ENCODE peak calls at places on chromosomes 13 and 19, in eight cellular contexts. X is H9, R is PC-3, M is GM23338, W is mammary epithelial cell, O is IMR-90, Q is HCT116, N is astrocyte. P is an unnamed sample.

GRCh38 chr19:57934820-57935665 is at the start of gene ZNF418:
- DNase-seq in R (no peak), Q (no peak), M (peak; percentile 98), X (peak; percentile 89), W (peak; percentile 85), N (peak; percentile 85), O (peak; percentile 84), P (peak; percentile 86)

GRCh38 chr13:74287672-74288169 is 153.5 kb upstream of the KLF12 start:
- DNase-seq in M (peak; percentile 90), O (peak; percentile 64), X (peak; percentile 71), R (peak; percentile 40), W (peak; percentile 30), N (peak; percentile 63), Q (no peak), P (peak; percentile 89)

GRCh38 chr13:99312493-99312883 is 5.3 kb upstream of the GPR183 start:
- DNase-seq in W (no peak), X (no peak), M (no peak), O (peak; percentile 39), R (no peak), Q (no peak), N (peak; percentile 94), P (peak; percentile 24)

GRCh38 chr19:16040642-16041041 is 35.7 kb upstream of the TPM4 start:
- DNase-seq in M (no peak), O (peak; percentile 10), W (no peak), X (no peak), N (no peak), Q (no peak), R (no peak), P (no peak)

GRCh38 chr19:18939922-18940775 is 868 bp downstream of the HOMER3 start:
- DNase-seq in Q (no peak), W (peak; percentile 65), X (peak; percentile 77), N (peak; percentile 26), R (peak; percentile 59), O (peak; percentile 46), M (peak; percentile 87), P (peak; percentile 65)

GRCh38 chr13:78608254-78608704 is 4.9 kb upstream of the POU4F1 start:
- DNase-seq in X (no peak), M (no peak), N (no peak), R (no peak), O (no peak), W (no peak), Q (no peak), P (no peak)

GRCh38 chr13:112687836-112688559 is 1.8 kb upstream of the ATP11A start:
- DNase-seq in N (no peak), X (peak; percentile 17), O (no peak), R (no peak), Q (no peak), W (no peak), M (no peak), P (no peak)

GRCh38 chr19:27746691-27747380 is 1466.1 kb downstream of the UQCRFS1 start:
- DNase-seq in W (peak; percentile 15), M (peak; percentile 77), X (peak; percentile 70), O (peak; percentile 1), R (peak; percentile 12), N (peak; percentile 6), Q (no peak), P (no peak)

GRCh38 chr19:8635422-8635821 is 5.0 kb downstream of the NFILZ start:
- DNase-seq in W (no peak), N (peak; percentile 76), Q (no peak), O (peak; percentile 16), R (peak; percentile 79), X (no peak), M (no peak), P (no peak)

GRCh38 chr19:42248270-42249148 is 6.1 kb upstream of the GSK3A start:
- DNase-seq in O (no peak), N (no peak), Q (no peak), X (no peak), R (no peak), W (no peak), M (no peak), P (no peak)

GRCh38 chr19:42246869-42247630 is 4.6 kb upstream of the GSK3A start:
- DNase-seq in W (no peak), M (no peak), O (peak; percentile 10), N (no peak), X (no peak), R (no peak), Q (no peak), P (no peak)

GRCh38 chr19:42244452-42245220 is 2.2 kb upstream of the GSK3A start:
- DNase-seq in W (peak; percentile 90), O (peak; percentile 93), R (peak; percentile 93), M (peak; percentile 97), X (peak; percentile 97), Q (peak; percentile 93), N (peak; percentile 86), P (peak; percentile 95)

GRCh38 chr19:42247631-42248199 is 5.3 kb upstream of the GSK3A start:
- DNase-seq in N (no peak), W (no peak), Q (no peak), O (no peak), R (no peak), X (no peak), M (no peak), P (no peak)

DNA sequence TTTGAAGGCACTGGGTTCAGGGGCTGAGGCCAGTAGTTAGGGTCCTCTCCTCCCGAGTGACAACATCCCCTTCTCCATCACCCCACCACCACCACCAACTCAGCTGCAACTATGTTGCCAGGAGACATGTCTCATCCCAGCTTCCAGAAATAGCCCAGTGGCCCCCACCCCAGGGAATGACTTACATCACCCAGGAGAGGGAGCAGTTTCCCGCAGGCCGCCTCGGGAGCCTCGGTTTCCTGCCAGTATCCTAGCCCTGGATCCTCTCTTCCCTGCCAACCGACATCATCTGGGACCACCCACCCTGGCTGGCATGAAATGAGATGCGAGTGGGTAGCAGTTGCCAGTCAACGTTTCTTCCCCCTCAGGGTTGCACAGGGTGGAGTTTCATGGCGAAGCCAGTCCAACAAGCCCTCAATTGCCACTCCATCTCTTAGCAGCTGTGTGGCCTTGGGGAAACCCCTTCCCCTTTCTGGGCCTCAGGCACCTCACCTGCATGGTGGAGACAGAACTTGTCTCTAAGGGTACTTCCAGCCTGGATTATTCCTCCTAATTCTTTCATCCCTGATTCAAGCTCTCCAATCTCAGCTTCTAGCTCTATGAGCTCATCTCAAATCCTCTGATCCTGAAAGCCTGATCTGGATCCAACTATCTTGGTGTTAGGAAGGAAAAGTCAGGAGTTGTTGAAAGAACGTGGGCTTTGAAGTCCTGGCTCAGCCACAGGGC is 3.9 kb upstream of the GSK3A start:
- DNase-seq in R (peak; percentile 63), X (peak; percentile 74), O (peak; percentile 83), N (peak; percentile 71), M (peak; percentile 88), W (peak; percentile 57), Q (no peak), P (peak; percentile 86)
- TF ChIP-seq CTCF in R (peak; percentile 60), X (peak; percentile 71), O (peak; percentile 90), N (peak; percentile 55), M (peak; percentile 84), W (peak; percentile 81), Q (peak; percentile 85), P (peak; percentile 60)

GRCh38 chr13:113728571-113729054 is 30.4 kb upstream of the TMEM255B start:
- DNase-seq in N (no peak), R (no peak), O (no peak), Q (no peak), X (no peak), M (no peak), W (no peak), P (no peak)
- H2AFZ ChIP-seq in N (no peak overlapping the region), R (no peak overlapping the region), O (peak overlapping the region; percentile 32), Q (no peak overlapping the region), X (no peak overlapping the region), M (no peak overlapping the region), W (no peak overlapping the region), P (no peak overlapping the region)

GRCh38 chr19:1852729-1853128 is 4.4 kb upstream of the REXO1 start:
- DNase-seq in R (no peak), N (no peak), O (no peak), X (no peak), W (no peak), M (no peak), Q (no peak), P (no peak)

GRCh38 chr19:1854032-1854541 is 5.8 kb upstream of the REXO1 start:
- DNase-seq in X (no peak), M (no peak), O (no peak), N (no peak), W (no peak), R (no peak), Q (no peak), P (no peak)

GRCh38 chr19:1854542-1855039 is 6.3 kb upstream of the REXO1 start:
- DNase-seq in N (no peak), R (no peak), Q (no peak), W (no peak), O (no peak), X (peak; percentile 64), M (peak; percentile 56), P (no peak)

GRCh38 chr19:1852294-1852646 is 4.0 kb upstream of the REXO1 start:
- DNase-seq in W (no peak), X (no peak), M (no peak), N (no peak), Q (no peak), R (no peak), O (no peak), P (no peak)

GRCh38 chr19:1853295-1854031 is 5.2 kb upstream of the REXO1 start:
- DNase-seq in O (peak; percentile 68), W (peak; percentile 79), Q (peak; percentile 68), X (peak; percentile 90), R (peak; percentile 71), M (peak; percentile 87), N (no peak), P (peak; percentile 88)
- TF ChIP-seq CTCF in O (peak; percentile 87), W (peak; percentile 97), Q (no peak), X (peak; percentile 95), R (peak; percentile 70), M (peak; percentile 88), N (peak; percentile 59), P (peak; percentile 77)

DNA sequence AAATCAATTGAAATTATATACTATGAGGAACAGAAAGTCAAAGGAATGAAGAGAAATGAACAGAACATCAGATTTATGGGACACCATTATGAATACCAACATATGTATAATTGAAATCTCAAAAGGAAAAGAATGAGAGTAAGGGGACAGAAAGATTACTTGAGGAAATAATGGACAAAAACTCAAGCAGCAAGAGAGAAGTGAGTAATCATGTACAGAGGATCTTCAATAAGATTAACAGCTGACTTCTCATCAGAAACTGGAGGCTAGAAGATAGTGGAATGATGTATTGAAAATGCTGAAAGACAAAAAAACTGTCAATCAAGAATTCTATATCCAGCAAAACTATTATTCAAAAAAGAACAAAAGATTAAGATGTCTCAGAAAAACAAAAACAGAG is 10.4 kb downstream of the MTUS2 start:
- DNase-seq in X (no peak), M (no peak), O (no peak), Q (no peak), W (no peak), N (no peak), R (no peak), P (no peak)
- H2AFZ ChIP-seq in X (no peak overlapping the region), M (no peak overlapping the region), O (no peak overlapping the region), Q (no peak overlapping the region), W (no peak overlapping the region), N (no peak overlapping the region), R (no peak overlapping the region), P (no peak overlapping the region)

GRCh38 chr19:12733369-12733896 is 1.1 kb downstream of the TRIR start:
- DNase-seq in W (peak; percentile 44), N (peak; percentile 54), O (peak; percentile 45), Q (no peak), X (no peak), M (peak; percentile 54), R (peak; percentile 53), P (peak; percentile 48)
- TF ChIP-seq CTCF in W (peak; percentile 62), N (peak; percentile 35), O (peak; percentile 49), Q (no peak), X (peak; percentile 56), M (peak; percentile 51), R (peak; percentile 68), P (peak; percentile 36)

GRCh38 chr19:17264641-17264979 is at the start of gene USHBP1:
- DNase-seq in W (no peak), M (peak; percentile 93), Q (no peak), X (peak; percentile 88), O (no peak), R (no peak), N (no peak), P (no peak)
- H2AFZ ChIP-seq in W (no peak within 1 kb of the TSS), M (no peak within 1 kb of the TSS), Q (no peak within 1 kb of the TSS), X (no peak within 1 kb of the TSS), O (no peak within 1 kb of the TSS), R (no peak within 1 kb of the TSS), N (peak within 1 kb of the TSS; percentile 47), P (no peak within 1 kb of the TSS)

P was measured in hepatocyte.